ENCODE peak calls at places on chromosomes 3 and 15, in eight cellular contexts. O, U, Q, X, R, M, S and W are unnamed samples.
A peak's percentile ranks its signal among the peaks of the same experiment; 100 is the strongest.

GRCh38 chr3:119588112-119588511 is 8.8 kb downstream of the ADPRH start:
- DNase-seq in R (no peak), U (no peak), Q (no peak), O (no peak), S (no peak), X (peak; percentile 59), M (no peak), W (no peak)

GRCh38 chr3:52769786-52770445 is 824 bp downstream of the NEK4 start:
- DNase-seq in X (peak; percentile 1), Q (no peak), R (no peak), U (no peak), O (no peak), S (no peak), M (no peak), W (no peak)

GRCh38 chr3:151919030-151919328 is 45.5 kb downstream of the SUCNR1 start:
- DNase-seq in U (no peak), Q (no peak), M (no peak), O (no peak), X (no peak), R (no peak), S (no peak), W (no peak)

GRCh38 chr3:141460097-141460704 is 26.6 kb upstream of the RASA2 start:
- DNase-seq in U (peak; percentile 93), X (peak; percentile 89), M (peak; percentile 73), O (peak; percentile 80), R (peak; percentile 81), Q (no peak), S (peak; percentile 93), W (peak; percentile 46)

GRCh38 chr15:86915811-86916331 is 836.2 kb downstream of the AGBL1 start:
- DNase-seq in O (no peak), S (peak; percentile 36), Q (peak; percentile 3), M (no peak), U (peak; percentile 35), X (peak; percentile 37), R (peak; percentile 44), W (no peak)

GRCh38 chr15:23497710-23498111 is 50.7 kb upstream of the GOLGA6L2 start:
- DNase-seq in O (no peak), Q (no peak), S (no peak), M (no peak), X (peak; percentile 6), R (peak; percentile 30), U (peak; percentile 14), W (no peak)

GRCh38 chr3:121781611-121782010 is 32.1 kb upstream of the GOLGB1 start:
- DNase-seq in S (no peak), M (no peak), X (no peak), R (no peak), O (no peak), U (no peak), Q (no peak), W (no peak)

GRCh38 chr3:112003321-112004080 is 4.8 kb downstream of the TAGLN3 start:
- DNase-seq in S (no peak), O (no peak), M (no peak), R (no peak), U (no peak), Q (no peak), X (no peak), W (no peak)

GRCh38 chr15:97993310-97993738 is 32.8 kb downstream of the ARRDC4 start:
- DNase-seq in O (no peak), R (peak; percentile 21), S (no peak), X (peak; percentile 74), Q (no peak), U (no peak), M (no peak), W (no peak)

GRCh38 chr3:24196526-24196925 is 251.4 kb downstream of the NR1D2 start:
- DNase-seq in O (no peak), M (no peak), R (peak; percentile 38), Q (peak; percentile 15), S (no peak), X (no peak), U (no peak), W (no peak)

GRCh38 chr15:25609371-25609770 is 170.5 kb upstream of the UBE3A start:
- DNase-seq in M (no peak), X (no peak), O (no peak), U (no peak), Q (no peak), R (no peak), S (no peak), W (no peak)

GRCh38 chr3:171801738-171802600 is 8.3 kb downstream of the PLD1 start:
- DNase-seq in R (peak; percentile 92), M (no peak), S (no peak), X (no peak), U (no peak), Q (peak; percentile 77), O (no peak), W (peak; percentile 89)

GRCh38 chr3:35946121-35946856 is 307.0 kb downstream of the ARPP21 start:
- DNase-seq in R (peak; percentile 38), M (no peak), O (no peak), U (no peak), S (no peak), X (peak; percentile 79), Q (no peak), W (no peak)

GRCh38 chr3:128273841-128274573 is 120.7 kb downstream of the EEFSEC start:
- DNase-seq in R (no peak), X (no peak), Q (no peak), S (no peak), M (no peak), U (no peak), O (no peak), W (no peak)